ENCODE peak calls at places on chromosomes 13 and 19, in five cellular contexts. S is K562, B is H1, C is HepG2, F is GM12878. L is an unnamed sample.

GRCh38 chr13:64482373-64482772 is 2747.8 kb downstream of the PCDH9 start:
- DNase-seq in B (no peak), F (no peak), C (no peak), S (no peak), L (no peak)

GRCh38 chr19:12834976-12835757 is 788 bp upstream of the RTBDN start:
- DNase-seq in C (no peak), B (peak), F (no peak), S (peak), L (peak)

GRCh38 chr13:19117913-19118739 is 63.5 kb downstream of the TUBA3C start:
- DNase-seq in B (no peak), S (peak), F (no peak), C (no peak), L (no peak)

GRCh38 chr13:85148009-85148408 is 651.2 kb downstream of the SLITRK6 start:
- DNase-seq in S (no peak), F (no peak), C (peak), B (no peak), L (no peak)

GRCh38 chr19:49838816-49839588 is 12.0 kb upstream of the PTOV1 start:
- DNase-seq in F (no peak), C (no peak), S (no peak), B (no peak), L (no peak)

GRCh38 chr19:58317481-58318072 is 9.2 kb upstream of the ZSCAN22 start:
- DNase-seq in C (no peak), F (no peak), S (peak), B (no peak), L (no peak)

GRCh38 chr19:3296034-3296433 is 70.3 kb upstream of the NFIC start:
- DNase-seq in S (no peak), C (no peak), F (no peak), B (no peak), L (no peak)

GRCh38 chr13:50377726-50378270 is 362.6 kb downstream of the KCNRG start:
- DNase-seq in B (no peak), S (no peak), F (no peak), C (no peak), L (no peak)

GRCh38 chr19:43809762-43810696 is 7.8 kb upstream of the LYPD5 start:
- DNase-seq in B (no peak), C (peak), F (peak), S (peak), L (no peak)

GRCh38 chr19:54148158-54148557 is 10.6 kb downstream of the CNOT3 start:
- DNase-seq in B (no peak), S (no peak), C (no peak), F (no peak), L (no peak)

GRCh38 chr13:38979891-38980627 is 10.6 kb downstream of the STOML3 start:
- DNase-seq in S (no peak), F (no peak), B (no peak), C (no peak), L (no peak)

GRCh38 chr13:82627183-82627582 is 1255.1 kb downstream of the SLITRK1 start:
- DNase-seq in F (no peak), C (no peak), S (no peak), B (no peak), L (no peak)

GRCh38 chr19:47445937-47446402 is 25.7 kb downstream of the SLC8A2 start:
- DNase-seq in C (no peak), B (peak), F (no peak), S (peak), L (peak)

GRCh38 chr13:30305456-30305855 is 1.9 kb downstream of the KATNAL1 start:
- DNase-seq in C (no peak), B (no peak), F (no peak), S (no peak), L (no peak)

GRCh38 chr19:55186080-55186479 is 6.0 kb upstream of the SYT5 start:
- DNase-seq in B (no peak), C (no peak), S (no peak), F (no peak), L (no peak)

GRCh38 chr13:94033830-94034642 is 445.4 kb downstream of the DCT start:
- DNase-seq in F (no peak), S (no peak), C (no peak), B (no peak), L (no peak)

GRCh38 chr19:51476164-51476563 is 2.2 kb upstream of the CEACAM18 start:
- DNase-seq in B (no peak), C (no peak), F (no peak), S (no peak), L (no peak)

GRCh38 chr19:38648789-38649304 is 1.4 kb downstream of the ACTN4 start:
- DNase-seq in F (no peak), C (no peak), S (no peak), B (no peak), L (no peak)

GRCh38 chr19:38834104-38834490 is 2.5 kb upstream of the ECH1 start:
- DNase-seq in B (no peak), F (no peak), S (no peak), C (no peak), L (no peak)

GRCh38 chr13:105519766-105520165 is 1015.7 kb downstream of the EFNB2 start:
- DNase-seq in B (no peak), C (no peak), S (no peak), F (no peak), L (no peak)

GRCh38 chr13:20686863-20687579 is 16.5 kb upstream of the IL17D start:
- DNase-seq in S (no peak), C (no peak), F (no peak), B (no peak), L (no peak)

GRCh38 chr13:85528578-85529215 is 270.5 kb downstream of the SLITRK6 start:
- DNase-seq in C (no peak), S (no peak), B (no peak), F (no peak), L (no peak)

GRCh38 chr19:1453525-1454371 is 3.8 kb downstream of the APC2 start:
- DNase-seq in F (no peak), S (no peak), C (no peak), B (no peak), L (no peak)

GRCh38 chr13:31201341-31202024 is 1.7 kb downstream of the B3GLCT start:
- DNase-seq in C (no peak), B (no peak), F (no peak), S (no peak), L (no peak)

GRCh38 chr19:48569814-48570213 is 17.8 kb downstream of the SULT2B1 start:
- DNase-seq in S (no peak), B (no peak), F (no peak), C (no peak), L (no peak)

GRCh38 chr13:112102243-112102642 is 35.3 kb downstream of the SOX1 start:
- DNase-seq in S (no peak), B (peak), F (no peak), C (peak), L (no peak)

GRCh38 chr19:18814063-18814462 is 17.7 kb upstream of the UPF1 start:
- DNase-seq in C (no peak), F (no peak), S (no peak), B (no peak), L (no peak)

GRCh38 chr13:34310539-34310938 is 492.6 kb downstream of the RFC3 start:
- DNase-seq in S (no peak), B (no peak), F (no peak), C (no peak), L (no peak)
- TF ChIP-seq ATF2 in S (no peak), B (no peak), F (no peak), C (no peak), L (no peak)

GRCh38 chr13:110466261-110466660 is 95.3 kb downstream of the RAB20 start:
- DNase-seq in F (no peak), C (no peak), S (no peak), B (no peak), L (no peak)

GRCh38 chr13:110462091-110462490 is 99.4 kb downstream of the RAB20 start:
- DNase-seq in C (no peak), S (no peak), F (no peak), B (no peak), L (no peak)

GRCh38 chr13:110465696-110466095 is 95.8 kb downstream of the RAB20 start:
- DNase-seq in B (no peak), S (no peak), F (no peak), C (no peak), L (no peak)

GRCh38 chr13:110464547-110465343 is 96.8 kb downstream of the RAB20 start:
- DNase-seq in F (no peak), B (no peak), C (no peak), S (no peak), L (no peak)

DNA sequence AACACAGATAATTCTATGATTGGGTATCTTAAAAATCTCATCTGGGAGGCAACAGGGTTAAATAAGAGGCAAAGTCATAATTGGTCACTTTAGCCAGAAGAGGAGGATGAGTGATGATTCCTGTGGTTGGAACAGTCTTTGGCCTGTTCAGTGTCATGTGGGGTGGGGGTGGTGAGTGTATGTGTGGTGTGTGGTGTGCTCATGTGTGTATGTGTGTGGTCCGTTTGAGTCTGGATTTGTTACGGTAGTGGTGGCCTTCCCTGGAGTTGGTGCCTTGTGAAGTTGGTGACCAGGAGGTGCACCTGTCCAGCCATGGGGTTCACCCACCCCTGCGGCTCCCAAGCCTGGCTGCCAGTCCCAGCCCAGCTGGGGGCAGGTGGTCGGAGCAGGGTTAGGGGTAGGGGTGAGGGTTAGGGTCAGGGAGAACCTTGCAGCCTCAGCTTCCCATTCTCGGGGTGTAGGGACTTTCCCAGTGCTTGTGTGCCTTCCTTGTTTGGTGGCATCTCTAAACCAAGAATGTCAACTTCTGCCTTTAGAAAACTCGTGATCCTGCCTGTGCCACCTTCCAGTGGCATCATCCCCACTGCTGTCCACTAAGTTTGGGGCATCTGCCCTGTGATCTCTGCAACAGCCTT is 97.5 kb downstream of the RAB20 start:
- DNase-seq in C (no peak), S (no peak), F (no peak), B (no peak), L (no peak)
- TF ChIP-seq CREB1 in C (no peak), S (no peak), F (no peak), B (no peak), L (no peak)

GRCh38 chr13:99528547-99528946 is 27.3 kb downstream of the TM9SF2 start:
- DNase-seq in B (no peak), F (no peak), C (peak), S (no peak), L (no peak)
- TF ChIP-seq ATF2 in B (no peak), F (no peak), C (no peak), S (no peak), L (no peak)

GRCh38 chr19:13894552-13894951 is 11.4 kb downstream of the BRME1 start:
- DNase-seq in B (no peak), C (no peak), F (no peak), S (no peak), L (no peak)

GRCh38 chr19:13888281-13888680 is 11.3 kb downstream of the NANOS3 start:
- DNase-seq in S (no peak), B (no peak), F (no peak), C (no peak), L (no peak)

GRCh38 chr19:13896227-13896626 is 9.7 kb downstream of the BRME1 start:
- DNase-seq in B (no peak), C (no peak), F (no peak), S (no peak), L (no peak)

GRCh38 chr19:13890136-13890535 is 13.2 kb downstream of the NANOS3 start:
- DNase-seq in B (no peak), F (no peak), C (no peak), S (no peak), L (no peak)

DNA sequence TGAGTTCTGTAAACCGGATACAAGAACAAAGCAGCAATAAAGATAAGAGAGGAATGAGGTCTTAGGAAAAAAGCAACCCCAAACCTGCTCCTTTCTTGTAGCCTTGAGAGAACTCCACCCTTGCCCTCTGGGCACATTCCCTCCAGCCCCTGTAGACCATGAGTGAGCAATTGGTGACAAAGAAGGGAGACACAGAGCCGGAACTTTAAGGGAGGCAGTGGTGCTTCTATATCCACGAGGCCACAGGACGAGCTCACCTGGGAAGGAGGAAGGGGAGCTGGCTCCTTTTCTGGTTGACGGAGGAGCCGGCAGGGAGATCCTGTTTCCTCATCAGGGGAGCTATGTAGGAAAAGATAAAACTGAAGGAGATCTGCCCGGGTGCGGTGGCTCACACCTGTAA is 13.0 kb downstream of the BRME1 start:
- DNase-seq in S (no peak), B (no peak), F (no peak), C (no peak), L (no peak)
- TF ChIP-seq CREB1 in S (no peak), B (no peak), F (no peak), C (no peak), L (no peak)

GRCh38 chr19:17648097-17648660 is 40.0 kb downstream of the UNC13A start:
- DNase-seq in C (no peak), F (no peak), S (peak), B (peak), L (peak)

GRCh38 chr19:17647071-17648020 is 40.8 kb downstream of the UNC13A start:
- DNase-seq in S (peak), C (no peak), B (peak), F (no peak), L (peak)

GRCh38 chr19:17652627-17653026 is 35.5 kb downstream of the UNC13A start:
- DNase-seq in B (no peak), C (no peak), F (no peak), S (no peak), L (no peak)

GRCh38 chr19:17645339-17645963 is 42.7 kb downstream of the UNC13A start:
- DNase-seq in S (no peak), F (no peak), B (no peak), C (no peak), L (no peak)

GRCh38 chr19:17648786-17649185 is 39.4 kb downstream of the UNC13A start:
- DNase-seq in B (no peak), C (no peak), S (no peak), F (no peak), L (no peak)
- TF ChIP-seq ATF2 in B (no peak), C (no peak), S (no peak), F (no peak), L (no peak)

DNA sequence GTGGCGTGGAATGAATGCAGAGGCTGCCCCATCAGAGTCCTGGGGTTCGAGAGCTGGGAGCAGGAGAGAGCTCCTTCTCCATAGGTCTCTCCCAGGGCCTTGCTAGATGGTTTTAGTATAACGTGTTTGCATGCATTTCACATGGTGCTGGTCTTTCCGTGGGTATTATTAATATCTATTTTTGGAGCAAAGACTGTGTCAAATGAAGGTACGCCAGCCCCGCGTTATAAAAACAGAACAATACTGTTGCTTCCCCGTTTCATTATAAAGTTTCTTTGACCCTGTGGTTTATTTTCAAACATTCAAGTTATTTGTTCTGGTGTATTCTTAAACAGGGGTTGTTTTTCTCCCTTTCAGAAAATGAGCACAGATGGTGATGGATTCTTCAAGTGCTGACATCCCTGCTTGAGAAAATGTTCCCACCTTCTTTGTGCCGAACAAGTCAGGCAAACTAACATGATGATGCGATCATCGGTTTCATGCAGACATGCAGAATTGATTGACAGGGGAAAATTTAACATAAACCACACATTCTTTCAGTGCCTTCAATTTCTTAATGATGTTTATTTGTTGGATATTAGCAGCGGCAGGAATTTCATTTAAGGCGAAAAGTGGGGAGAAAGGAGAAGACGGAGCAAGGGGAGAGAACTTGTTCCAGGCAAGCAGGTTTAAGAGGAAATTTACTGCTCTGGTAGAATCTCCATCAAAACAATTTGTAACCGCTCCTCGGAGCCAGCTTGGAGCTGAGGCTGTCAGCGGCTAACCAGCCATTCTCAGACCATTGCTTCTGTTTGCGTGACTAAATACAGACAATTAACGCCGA is 62.0 kb upstream of the ZNF536 start:
- DNase-seq in S (no peak), B (no peak), C (no peak), F (no peak), L (no peak)
- TF ChIP-seq CREB1 in S (no peak), B (no peak), C (no peak), F (no peak), L (no peak)

L was measured in WTC11.